ENCODE peak calls at places on chromosomes 1 and 21, in seven cellular contexts. Z, T, C, E, N, S and F are unnamed samples.

GRCh38 chr1:38577385-38577784 is 282.2 kb downstream of the RRAGC start:
- DNase-seq in E (no peak), T (no peak), Z (no peak), C (no peak), S (no peak), N (no peak), F (no peak)

GRCh38 chr1:167272375-167272957 is 51.8 kb downstream of the POU2F1 start:
- DNase-seq in T (no peak), C (no peak), E (no peak), Z (no peak), S (no peak), N (no peak), F (no peak)

GRCh38 chr1:228884196-228884595 is 148.9 kb downstream of the RHOU start:
- DNase-seq in E (no peak), S (no peak), Z (no peak), N (no peak), C (no peak), T (no peak), F (no peak)

GRCh38 chr1:83909687-83910086 is 89.2 kb downstream of the TTLL7 start:
- DNase-seq in S (no peak), E (no peak), Z (no peak), N (no peak), T (no peak), C (no peak), F (no peak)

GRCh38 chr1:84862810-84863251 is 30.2 kb downstream of the LPAR3 start:
- DNase-seq in E (no peak), T (no peak), C (no peak), N (peak), S (peak), Z (peak), F (no peak)

GRCh38 chr1:205597691-205598314 is 34.0 kb downstream of the ELK4 start:
- DNase-seq in N (no peak), T (no peak), E (no peak), Z (no peak), C (no peak), S (no peak), F (no peak)

GRCh38 chr1:163875214-163875926 is 553.6 kb downstream of the NUF2 start:
- DNase-seq in T (no peak), N (no peak), C (no peak), Z (no peak), E (peak), S (peak), F (no peak)

GRCh38 chr1:23384312-23385058 is 14.8 kb upstream of the ZNF436 start:
- DNase-seq in E (peak), Z (no peak), T (no peak), N (no peak), S (peak), C (no peak), F (no peak)

GRCh38 chr1:1538334-1538733 is 2.1 kb downstream of the TMEM240 start:
- DNase-seq in N (no peak), Z (no peak), T (no peak), E (no peak), C (no peak), S (no peak), F (no peak)

GRCh38 chr21:16395285-16395684 is 665.5 kb downstream of the USP25 start:
- DNase-seq in E (no peak), T (no peak), Z (no peak), S (no peak), N (no peak), C (no peak), F (no peak)

GRCh38 chr21:33541105-33541711 is 709 bp downstream of the GART start:
- DNase-seq in Z (no peak), T (no peak), E (peak), N (no peak), S (peak), C (no peak), F (peak)

GRCh38 chr1:152836881-152837280 is 5.8 kb upstream of the LCE6A start:
- DNase-seq in Z (no peak), T (no peak), C (no peak), N (no peak), E (peak), S (no peak), F (no peak)

GRCh38 chr1:41768538-41768937 is 150.2 kb downstream of the HIVEP3 start:
- DNase-seq in E (no peak), S (no peak), N (no peak), Z (no peak), T (no peak), C (no peak), F (no peak)